ENCODE peak calls at places on chromosomes 5 and 9, in eight cellular contexts. H is heart left ventricle; C is body of pancreas; D is stimulated activated naive CD8-positive, alpha-beta T cell treated with anti-CD3 and anti-CD28 coated beads, Interleukin-15, amount 100 ng/mL, for 72 hours; T is NCI-H1436 treated with DMSO at 0.1 percent for 48 hours; Y is HEK293T; O is aorta; X is HCT116. N is an unnamed sample.

GRCh38 chr5:78586251-78586650 is 62.3 kb downstream of the LHFPL2 start:
- DNase-seq in H (no peak), C (peak), D (no peak), T (no peak), Y (no peak), O (no peak), X (no peak), N (peak)

GRCh38 chr9:85223506-85224108 is 518.1 kb downstream of the AGTPBP1 start:
- DNase-seq in H (no peak), C (no peak), D (no peak), T (no peak), Y (no peak), O (no peak), X (no peak), N (no peak)

GRCh38 chr5:141664733-141665461 is 13.7 kb upstream of the FCHSD1 start:
- DNase-seq in H (peak), C (peak), D (peak), T (no peak), Y (peak), O (peak), X (peak), N (peak)

GRCh38 chr9:133701321-133701980 is 36.7 kb downstream of the SARDH start:
- DNase-seq in H (peak), C (no peak), D (peak), T (no peak), Y (no peak), O (peak), X (no peak), N (peak)

GRCh38 chr5:177112589-177113220 is 20.9 kb upstream of the NSD1 start:
- DNase-seq in H (no peak), C (no peak), D (no peak), T (no peak), Y (no peak), O (no peak), X (no peak), N (no peak)

GRCh38 chr5:123800640-123801039 is 288.7 kb downstream of the CSNK1G3 start:
- DNase-seq in H (no peak), C (no peak), D (no peak), T (no peak), Y (no peak), O (no peak), X (no peak), N (no peak)

GRCh38 chr9:108784998-108785397 is 70.8 kb downstream of the ACTL7B start:
- DNase-seq in H (no peak), C (peak), D (no peak), T (no peak), Y (no peak), O (no peak), X (no peak), N (no peak)

GRCh38 chr9:34171753-34172535 is 6.9 kb upstream of the UBAP1 start:
- DNase-seq in H (peak), C (peak), D (no peak), T (no peak), Y (no peak), O (no peak), X (no peak), N (no peak)

GRCh38 chr9:129333961-129334743 is 156.1 kb upstream of the IER5L start:
- DNase-seq in H (peak), C (peak), D (peak), T (no peak), Y (peak), O (peak), X (peak), N (no peak)

GRCh38 chr5:95794070-95794516 is 28.4 kb downstream of the GLRX start:
- DNase-seq in H (no peak), C (no peak), D (no peak), T (no peak), Y (no peak), O (no peak), X (no peak), N (no peak)

N was measured in DND-41.